ENCODE peak calls at places on chromosomes 13 and 19, in six cellular contexts. V, Q, F, Y, C and L are unnamed samples. For H3K4me1, the result is how much of the 10 kb centered on the place peaks cover.

GRCh38 chr19:47357788-47358680 is 8.9 kb downstream of the DHX34 start:
- DNase-seq in C (no peak), Q (peak), V (no peak), F (no peak), Y (no peak), L (no peak)

GRCh38 chr19:21492932-21493906 is 12.2 kb upstream of the ZNF429 start:
- DNase-seq in C (peak), Q (no peak), F (no peak), V (no peak), Y (no peak), L (no peak)

GRCh38 chr19:49758292-49758691 is 4.8 kb downstream of the TSKS start:
- DNase-seq in F (no peak), C (no peak), Y (no peak), Q (no peak), V (no peak), L (no peak)

GRCh38 chr19:14366529-14366928 is 14.7 kb upstream of the ADGRE5 start:
- DNase-seq in F (peak), Y (peak), V (peak), Q (peak), C (peak), L (peak)

GRCh38 chr19:6227156-6227940 is 52.4 kb downstream of the MLLT1 start:
- DNase-seq in C (no peak), V (peak), Y (no peak), Q (no peak), F (peak), L (no peak)

GRCh38 chr13:95660981-95661581 is 15.9 kb upstream of the DNAJC3 start:
- DNase-seq in V (no peak), C (peak), Y (no peak), F (no peak), Q (peak), L (peak)

GRCh38 chr13:95603887-95604533 is 40.5 kb downstream of the DZIP1 start:
- DNase-seq in V (peak), Q (peak), F (no peak), C (peak), Y (no peak), L (no peak)

GRCh38 chr13:101700598-101700997 is 248.1 kb downstream of the ITGBL1 start:
- DNase-seq in V (no peak), Y (no peak), F (no peak), Q (no peak), C (no peak), L (no peak)

GRCh38 chr19:40358773-40359172 is 10.3 kb downstream of the PLD3 start:
- DNase-seq in V (no peak), Y (no peak), C (no peak), F (no peak), Q (no peak), L (no peak)

DNA sequence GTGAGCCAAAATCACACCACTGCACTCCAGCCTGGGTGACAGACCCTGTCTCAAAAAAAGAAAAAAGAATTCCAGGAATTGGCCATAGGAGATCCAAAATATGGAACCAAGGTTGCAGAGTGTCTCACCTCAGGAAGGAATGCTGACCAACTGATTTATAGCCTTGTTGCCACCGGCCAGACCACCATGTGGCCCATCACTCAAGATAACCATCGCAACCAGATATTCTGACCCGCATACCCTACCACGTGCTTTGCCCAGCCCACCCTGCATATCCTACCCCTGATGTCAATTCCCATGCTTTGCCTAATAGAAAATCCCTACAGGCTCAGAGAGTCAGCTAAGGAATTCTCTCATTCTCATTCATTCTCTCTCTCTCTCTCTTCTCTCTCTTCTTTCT is 95.1 kb upstream of the DOCK9 start:
- DNase-seq in F (no peak), Y (no peak), Q (no peak), V (no peak), C (no peak), L (no peak)
- H3K27ac ChIP-seq in F (no peak), Y (no peak), Q (no peak), V (no peak), C (no peak), L (no peak)

DNA sequence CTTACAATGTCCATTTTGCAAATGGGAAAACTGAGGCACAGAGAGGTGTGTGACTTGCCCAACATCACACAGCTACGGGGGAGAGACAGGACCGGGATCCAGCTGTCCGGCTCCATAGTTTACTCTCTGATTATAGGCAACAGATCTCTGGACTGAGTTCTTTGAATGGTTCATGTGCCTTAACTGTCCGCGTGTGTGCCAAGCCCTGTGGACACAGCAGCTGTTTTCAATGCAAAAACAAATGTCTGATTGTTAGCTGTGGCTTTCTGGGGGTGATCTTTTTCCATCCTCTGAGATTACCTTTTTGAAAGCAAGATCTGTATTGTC is 94.1 kb downstream of the KL start:
- DNase-seq in C (no peak), Y (no peak), V (no peak), F (no peak), Q (no peak), L (no peak)
- H3K4me3 ChIP-seq in C (no peak), Y (peak), V (no peak), F (no peak), Q (no peak), L (no peak)

GRCh38 chr19:32343550-32344262 is 1.7 kb upstream of the ZNF507 start:
- DNase-seq in F (no peak), Y (no peak), V (no peak), C (peak), Q (peak), L (no peak)
- H3K4me1 ChIP-seq in F (under half), Y (under half), V (under half), C (under half), Q (under half), L (under half)

DNA sequence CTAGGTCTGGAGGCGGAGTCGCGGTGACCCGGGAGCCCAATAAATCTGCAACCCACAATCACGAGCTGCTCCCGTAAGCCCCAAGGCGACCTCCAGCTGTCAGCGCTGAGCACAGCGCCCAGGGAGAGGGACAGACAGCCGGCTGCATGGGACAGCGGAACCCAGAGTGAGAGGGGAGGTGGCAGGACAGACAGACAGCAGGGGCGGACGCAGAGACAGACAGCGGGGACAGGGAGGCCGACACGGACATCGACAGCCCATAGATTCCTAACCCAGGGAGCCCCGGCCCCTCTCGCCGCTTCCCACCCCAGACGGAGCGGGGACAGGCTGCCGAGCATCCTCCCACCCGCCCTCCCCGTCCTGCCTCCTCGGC is at the start of gene SLC5A5:
- DNase-seq in V (no peak), F (no peak), C (no peak), Q (no peak), Y (no peak), L (no peak)
- H3K27ac ChIP-seq in V (no peak), F (no peak), C (no peak), Q (no peak), Y (no peak), L (no peak)

GRCh38 chr13:30113983-30114491 is 193.3 kb downstream of the KATNAL1 start:
- DNase-seq in Q (no peak), C (no peak), V (no peak), Y (no peak), F (no peak), L (no peak)

GRCh38 chr13:30113531-30113930 is 193.8 kb downstream of the KATNAL1 start:
- DNase-seq in C (no peak), Y (no peak), V (no peak), F (no peak), Q (no peak), L (no peak)

GRCh38 chr13:30114586-30115256 is 192.6 kb downstream of the KATNAL1 start:
- DNase-seq in V (peak), Q (peak), Y (peak), C (peak), F (peak), L (peak)

GRCh38 chr13:30111810-30112209 is 195.5 kb downstream of the KATNAL1 start:
- DNase-seq in Q (peak), Y (no peak), C (no peak), V (no peak), F (no peak), L (no peak)

GRCh38 chr13:30112602-30113435 is 194.5 kb downstream of the KATNAL1 start:
- DNase-seq in Q (peak), C (peak), F (peak), V (peak), Y (no peak), L (peak)
- H3K4me3 ChIP-seq in Q (no peak), C (no peak), F (peak), V (no peak), Y (peak), L (no peak)